ENCODE peak calls at places on chromosomes 6 and 20, in seven cellular contexts. A is NCI-H82, W is ovary, B is NCI-H2081, Y is testis, X is T-helper 1 cell, Q is astrocyte. D is an unnamed sample.

GRCh38 chr6:10237284-10238043 is 177.4 kb downstream of the TFAP2A start:
- DNase-seq in B (no peak), Y (no peak), Q (peak), A (no peak), X (no peak), W (no peak), D (no peak)

GRCh38 chr6:111087871-111088667 is 766 bp downstream of the SLC16A10 start:
- DNase-seq in Y (peak), X (peak), B (no peak), Q (no peak), W (peak), A (peak), D (no peak)

GRCh38 chr6:106279179-106279578 is 46.4 kb downstream of the ATG5 start:
- DNase-seq in Y (no peak), W (no peak), A (no peak), X (peak), Q (peak), B (no peak), D (no peak)

GRCh38 chr6:20319520-20320357 is 81.9 kb upstream of the E2F3 start:
- DNase-seq in B (no peak), A (no peak), Y (peak), W (no peak), X (peak), Q (no peak), D (no peak)

GRCh38 chr20:62938105-62938888 is at the start of gene GID8:
- DNase-seq in W (peak), X (peak), B (no peak), Q (peak), A (peak), Y (peak), D (peak)

GRCh38 chr6:136085370-136086115 is 164.6 kb downstream of the MTFR2 start:
- DNase-seq in Y (no peak), A (no peak), B (no peak), Q (peak), W (no peak), X (no peak), D (no peak)

GRCh38 chr6:35034411-35035171 is 106.5 kb downstream of the TCP11 start:
- DNase-seq in B (peak), A (no peak), X (no peak), Y (no peak), Q (no peak), W (no peak), D (no peak)

GRCh38 chr6:44178424-44179071 is 19.9 kb downstream of the CAPN11 start:
- DNase-seq in X (no peak), A (no peak), W (no peak), Y (no peak), B (no peak), Q (no peak), D (no peak)

GRCh38 chr20:32581839-32582658 is 3.1 kb downstream of the NOL4L start:
- DNase-seq in A (no peak), B (no peak), W (no peak), Y (no peak), X (no peak), Q (no peak), D (no peak)

GRCh38 chr6:110537208-110538123 is 61.1 kb upstream of the SLC22A16 start:
- DNase-seq in X (peak), A (no peak), Y (no peak), Q (peak), B (no peak), W (no peak), D (no peak)

GRCh38 chr6:20286968-20287565 is 74.8 kb upstream of the MBOAT1 start:
- DNase-seq in B (no peak), A (no peak), W (no peak), X (no peak), Y (no peak), Q (no peak), D (no peak)

GRCh38 chr20:10559266-10559665 is 114.5 kb downstream of the JAG1 start:
- DNase-seq in Y (no peak), A (no peak), W (no peak), B (no peak), X (no peak), Q (no peak), D (no peak)

GRCh38 chr6:34391023-34391485 is 1.4 kb downstream of the NUDT3 start:
- DNase-seq in A (peak), Y (peak), B (no peak), W (no peak), X (no peak), Q (peak), D (peak)

GRCh38 chr6:155200012-155200411 is 63.8 kb upstream of the CLDN20 start:
- DNase-seq in B (no peak), Y (no peak), X (no peak), A (no peak), W (no peak), Q (peak), D (no peak)

GRCh38 chr6:169707772-169708171 is 5.8 kb downstream of the C6orf120 start:
- DNase-seq in X (no peak), A (peak), Y (no peak), Q (no peak), W (no peak), B (no peak), D (no peak)

GRCh38 chr6:135451617-135452190 is 45.8 kb downstream of the AHI1 start:
- DNase-seq in Y (no peak), B (peak), X (peak), W (no peak), A (peak), Q (peak), D (peak)

GRCh38 chr6:35769211-35769610 is 7.2 kb upstream of the CLPSL2 start:
- DNase-seq in A (no peak), B (no peak), X (no peak), Y (no peak), Q (no peak), W (no peak), D (no peak)

GRCh38 chr6:6841571-6841970 is 253.1 kb downstream of the LY86 start:
- DNase-seq in A (peak), Y (no peak), B (no peak), Q (no peak), X (no peak), W (no peak), D (no peak)

GRCh38 chr6:168384045-168385038 is 56.6 kb upstream of the SMOC2 start:
- DNase-seq in Q (no peak), A (no peak), Y (peak), W (no peak), B (no peak), X (no peak), D (no peak)

GRCh38 chr20:35954907-35955251 is 577 bp upstream of the SCAND1 start:
- DNase-seq in B (no peak), Q (peak), Y (no peak), X (peak), W (no peak), A (peak), D (peak)

GRCh38 chr6:8705435-8706020 is 270.2 kb upstream of the SLC35B3 start:
- DNase-seq in Y (no peak), W (no peak), A (peak), X (no peak), B (no peak), Q (no peak), D (no peak)

GRCh38 chr6:32047855-32048766 is 9.9 kb downstream of the CYP21A2 start:
- DNase-seq in B (peak), W (peak), A (peak), Y (peak), X (peak), Q (no peak), D (peak)

GRCh38 chr6:2970753-2971419 is 481 bp downstream of the SERPINB6 start:
- DNase-seq in B (no peak), W (peak), X (peak), A (peak), Y (peak), Q (peak), D (peak)